ENCODE peak calls at places on chromosomes 1 and 21, in five cellular contexts. E is BE2C, N is Karpas-422, T is skeletal muscle cell, M is A549. C is an unnamed sample.

GRCh38 chr1:243421784-243422183 is 165.9 kb downstream of the SDCCAG8 start:
- DNase-seq in E (peak), N (peak), T (peak), M (peak), C (peak)

GRCh38 chr1:87759420-87759819 is 430.7 kb downstream of the LMO4 start:
- DNase-seq in E (no peak), N (peak), T (no peak), M (no peak), C (no peak)

GRCh38 chr1:47881505-47882442 is 115.4 kb downstream of the TRABD2B start:
- DNase-seq in E (peak), N (no peak), T (peak), M (no peak), C (peak)

GRCh38 chr21:26099610-26100219 is 70.9 kb downstream of the APP start:
- DNase-seq in E (peak), N (no peak), T (no peak), M (no peak), C (no peak)

GRCh38 chr1:53807916-53808315 is 30.2 kb downstream of the NDC1 start:
- DNase-seq in E (no peak), N (no peak), T (peak), M (no peak), C (peak)

GRCh38 chr21:45948576-45949141 is 32.9 kb upstream of the COL6A1 start:
- DNase-seq in E (no peak), N (no peak), T (no peak), M (no peak), C (no peak)

GRCh38 chr1:47767741-47768100 is 229.5 kb downstream of the TRABD2B start:
- DNase-seq in E (no peak), N (no peak), T (no peak), M (no peak), C (no peak)

GRCh38 chr1:114178940-114179339 is 25.3 kb upstream of the SYT6 start:
- DNase-seq in E (no peak), N (no peak), T (no peak), M (no peak), C (no peak)

GRCh38 chr21:42833859-42834729 is 45.2 kb downstream of the WDR4 start:
- DNase-seq in E (no peak), N (no peak), T (no peak), M (no peak), C (no peak)

GRCh38 chr1:212621043-212621829 is 12.7 kb downstream of the ATF3 start:
- DNase-seq in E (no peak), N (no peak), T (no peak), M (no peak), C (no peak)

GRCh38 chr1:65207317-65207716 is 59.3 kb downstream of the AK4 start:
- DNase-seq in E (no peak), N (no peak), T (no peak), M (no peak), C (peak)

GRCh38 chr1:3429766-3430165 is 24.7 kb upstream of the ARHGEF16 start:
- DNase-seq in E (no peak), N (no peak), T (no peak), M (no peak), C (no peak)

GRCh38 chr1:17873007-17873675 is 118.0 kb downstream of the ACTL8 start:
- DNase-seq in E (no peak), N (no peak), T (no peak), M (no peak), C (no peak)

GRCh38 chr1:52676249-52676903 is 21.8 kb downstream of the COA7 start:
- DNase-seq in E (no peak), N (no peak), T (no peak), M (no peak), C (no peak)

GRCh38 chr1:17287377-17287776 is 20.6 kb upstream of the PADI4 start:
- DNase-seq in E (no peak), N (no peak), T (peak), M (peak), C (peak)

GRCh38 chr21:31045841-31046240 is 7.6 kb upstream of the KRTAP19-8 start:
- DNase-seq in E (no peak), N (no peak), T (no peak), M (no peak), C (no peak)

GRCh38 chr1:224287714-224288113 is 42.3 kb downstream of the NVL start:
- DNase-seq in E (no peak), N (no peak), T (no peak), M (no peak), C (peak)

GRCh38 chr1:54376085-54377039 is 29.8 kb downstream of the SSBP3 start:
- DNase-seq in E (no peak), N (no peak), T (no peak), M (no peak), C (no peak)

GRCh38 chr1:2411801-2412394 is 466 bp downstream of the PEX10 start:
- DNase-seq in E (no peak), N (peak), T (no peak), M (peak), C (peak)

GRCh38 chr1:26853156-26853555 is 9.8 kb upstream of the SFN start:
- DNase-seq in E (peak), N (peak), T (no peak), M (peak), C (peak)

GRCh38 chr1:160400284-160400645 is at the start of gene VANGL2:
- DNase-seq in E (peak), N (no peak), T (no peak), M (peak), C (peak)

GRCh38 chr1:26771643-26772321 is 16.0 kb upstream of the PIGV start:
- DNase-seq in E (peak), N (no peak), T (peak), M (peak), C (peak)

GRCh38 chr1:235169986-235170385 is 8.9 kb upstream of the RBM34 start:
- DNase-seq in E (no peak), N (no peak), T (no peak), M (no peak), C (no peak)

GRCh38 chr1:109116286-109116685 is 2.4 kb downstream of the ELAPOR1 start:
- DNase-seq in E (no peak), N (peak), T (no peak), M (no peak), C (no peak)

GRCh38 chr1:41240806-41241747 is 1.0 kb downstream of the SCMH1 start:
- DNase-seq in E (peak), N (peak), T (no peak), M (peak), C (peak)

GRCh38 chr1:17539526-17540254 is at the start of gene ARHGEF10L:
- DNase-seq in E (peak), N (no peak), T (no peak), M (no peak), C (peak)

DNA sequence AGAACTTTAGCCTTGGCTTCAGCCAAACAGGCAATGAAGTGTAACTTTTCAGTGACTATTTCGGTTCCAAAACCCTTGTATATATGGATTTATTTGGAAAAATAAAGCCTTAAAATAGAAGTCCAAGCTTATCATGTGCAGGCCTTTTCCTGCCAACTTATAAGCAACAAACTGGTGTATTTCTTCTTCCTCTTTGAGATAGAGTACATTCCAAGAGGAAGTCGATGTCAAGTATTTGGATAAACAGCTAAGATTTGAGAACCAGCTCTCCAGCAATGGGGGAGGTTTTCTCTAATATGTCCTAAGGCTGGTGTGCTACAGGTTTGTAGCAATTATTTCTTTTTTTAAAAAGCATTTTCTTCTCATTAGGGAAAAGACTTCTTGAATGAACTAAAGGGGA is 407.8 kb downstream of the DUSP10 start:
- DNase-seq in E (no peak), N (no peak), T (no peak), M (no peak), C (no peak)
- H3K4me3 ChIP-seq in E (no peak), N (no peak), T (no peak), M (no peak), C (no peak)

DNA sequence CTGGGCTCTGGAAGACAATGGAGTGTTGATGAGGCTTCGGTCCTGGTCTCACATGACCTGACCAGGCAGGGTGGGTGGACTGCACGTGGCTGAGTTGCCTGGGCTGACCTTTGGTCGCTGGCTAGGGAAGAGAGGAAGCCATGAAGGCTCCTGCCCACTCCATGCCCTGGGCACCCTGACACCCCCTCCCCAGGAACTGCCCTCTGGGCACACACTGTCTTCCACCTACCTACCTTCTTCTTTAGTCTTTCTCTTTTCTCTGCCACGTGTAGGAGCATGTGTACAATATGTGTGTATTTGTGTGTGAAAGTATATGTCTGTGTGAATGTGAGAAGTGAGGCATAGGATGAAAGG is 15.1 kb downstream of the POU3F1 start:
- DNase-seq in E (no peak), N (no peak), T (no peak), M (no peak), C (no peak)
- H3K4me3 ChIP-seq in E (no peak), N (no peak), T (no peak), M (no peak), C (no peak)

GRCh38 chr1:13892141-13892670 is 192.2 kb downstream of the PRDM2 start:
- DNase-seq in E (no peak), N (no peak), T (no peak), M (no peak), C (no peak)

GRCh38 chr1:13889495-13889894 is 189.5 kb downstream of the PRDM2 start:
- DNase-seq in E (no peak), N (no peak), T (no peak), M (no peak), C (no peak)

GRCh38 chr1:13890766-13891165 is 190.8 kb downstream of the PRDM2 start:
- DNase-seq in E (no peak), N (no peak), T (no peak), M (no peak), C (no peak)

GRCh38 chr1:13893456-13893855 is 193.5 kb downstream of the PRDM2 start:
- DNase-seq in E (no peak), N (no peak), T (no peak), M (no peak), C (no peak)

DNA sequence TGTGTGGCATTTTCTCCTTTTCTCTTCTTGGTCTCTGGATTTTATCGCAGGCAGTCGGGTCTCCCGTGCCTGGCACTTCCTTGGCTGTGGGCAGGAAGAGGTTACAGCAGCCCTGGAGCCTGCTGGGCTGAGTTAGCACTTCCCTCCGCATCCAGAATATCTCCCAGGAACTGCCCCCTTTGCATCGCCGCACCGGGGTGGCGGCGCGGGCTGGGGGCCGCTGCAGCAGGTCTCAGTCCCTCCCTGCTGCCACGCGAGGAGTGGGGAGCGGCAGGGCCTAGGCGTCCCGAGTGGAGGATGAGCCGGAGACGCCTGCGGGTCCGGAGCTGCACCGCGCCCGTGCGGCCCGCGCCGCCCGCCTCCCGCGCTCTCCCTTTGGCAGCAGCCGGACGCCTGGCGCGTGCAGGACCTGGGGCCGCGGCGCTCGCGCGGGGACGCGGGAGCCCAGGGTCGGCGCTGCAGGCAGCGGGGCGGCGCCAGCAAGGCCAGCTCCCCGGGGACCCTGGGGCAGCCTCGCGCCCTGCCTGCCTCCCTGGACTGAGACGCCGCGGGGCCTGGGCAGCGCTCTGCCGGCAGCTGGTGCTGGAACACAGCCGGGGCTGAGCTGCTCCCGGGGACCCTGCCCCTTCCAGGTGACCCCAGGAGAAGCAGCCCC is 192.8 kb downstream of the PRDM2 start:
- DNase-seq in E (peak), N (no peak), T (no peak), M (no peak), C (no peak)
- H3K4me3 ChIP-seq in E (no peak), N (no peak), T (peak), M (no peak), C (no peak)

GRCh38 chr1:220887868-220888664 is 8.8 kb downstream of the HLX start:
- DNase-seq in E (no peak), N (no peak), T (no peak), M (no peak), C (no peak)

GRCh38 chr1:220888665-220888986 is 9.4 kb downstream of the HLX start:
- DNase-seq in E (no peak), N (no peak), T (no peak), M (no peak), C (no peak)

GRCh38 chr1:220886470-220887201 is 7.4 kb downstream of the HLX start:
- DNase-seq in E (no peak), N (no peak), T (no peak), M (no peak), C (no peak)

GRCh38 chr1:220885971-220886370 is 6.7 kb downstream of the HLX start:
- DNase-seq in E (no peak), N (peak), T (no peak), M (no peak), C (no peak)

DNA sequence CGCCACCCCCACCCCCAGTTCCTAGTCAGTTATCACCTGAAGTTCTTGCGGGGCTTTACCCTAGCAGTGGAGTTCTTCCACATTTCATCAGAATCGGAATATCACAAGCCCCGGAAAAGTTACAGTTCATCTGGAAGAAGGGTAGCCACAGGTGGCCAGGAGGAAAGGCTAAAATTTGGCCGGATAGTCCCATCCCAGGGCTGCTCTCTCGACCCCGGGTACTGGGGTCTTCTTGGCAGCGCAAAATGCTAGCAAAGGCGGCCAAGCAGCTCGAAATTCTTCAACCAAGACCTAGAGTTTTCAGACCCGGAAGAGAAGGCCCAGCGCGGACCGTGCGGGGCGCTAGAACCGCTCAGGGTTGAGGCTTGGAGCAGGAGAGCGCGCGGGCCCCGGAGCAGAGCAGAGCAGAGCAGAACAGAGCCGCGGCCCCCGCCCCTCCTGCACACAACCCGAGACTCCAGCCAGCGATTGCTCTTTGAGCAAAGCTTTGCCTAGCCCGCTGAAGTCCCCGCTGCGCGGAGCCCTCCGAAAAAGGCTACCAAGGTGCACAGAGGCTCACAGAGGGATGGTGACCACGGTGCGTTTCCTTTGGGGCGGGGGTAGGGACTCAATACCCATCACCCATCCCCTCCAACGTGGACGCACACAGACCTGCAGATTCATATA is 8.1 kb downstream of the HLX start:
- DNase-seq in E (peak), N (peak), T (no peak), M (no peak), C (no peak)
- H3K4me3 ChIP-seq in E (peak), N (no peak), T (peak), M (no peak), C (no peak)

DNA sequence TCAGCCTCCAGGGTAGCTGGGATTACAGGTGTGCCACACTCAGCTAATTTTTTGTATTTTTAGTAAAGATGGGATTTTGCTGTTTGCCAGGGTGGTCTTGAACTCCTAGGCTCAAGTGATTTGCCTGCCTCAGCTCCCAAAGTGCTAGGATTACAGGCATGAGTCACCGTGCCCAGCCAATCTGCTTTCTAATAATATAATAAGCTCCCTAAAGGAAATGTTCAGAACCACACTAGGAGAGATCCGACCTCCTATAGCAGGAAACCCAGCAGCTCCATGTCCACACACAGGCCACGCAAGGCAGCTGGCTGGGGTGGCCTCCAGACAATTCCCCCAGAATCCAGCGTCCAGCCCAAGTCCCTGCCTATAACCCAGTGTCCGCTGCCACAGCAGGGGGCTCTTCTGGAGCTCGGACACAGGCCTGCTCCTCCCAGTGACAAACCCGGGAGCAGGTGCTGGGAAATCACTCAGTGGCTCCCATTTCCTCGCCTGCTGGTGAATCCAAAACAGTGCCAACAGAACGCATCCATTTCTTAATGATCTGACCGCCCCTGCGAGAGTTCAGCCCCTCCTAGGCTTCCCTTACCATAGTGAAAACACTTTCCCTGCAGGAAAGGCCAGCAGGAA is 7.5 kb downstream of the RIPK4 start:
- DNase-seq in E (no peak), N (no peak), T (no peak), M (no peak), C (no peak)
- H3K4me3 ChIP-seq in E (no peak), N (no peak), T (no peak), M (no peak), C (no peak)

GRCh38 chr1:58574816-58575215 is 2.2 kb downstream of the TACSTD2 start:
- DNase-seq in E (no peak), N (no peak), T (no peak), M (no peak), C (no peak)
- H3K4me3 ChIP-seq in E (no peak), N (no peak), T (no peak), M (no peak), C (no peak)

GRCh38 chr1:112544011-112544688 is 35.4 kb downstream of the WNT2B start:
- DNase-seq in E (no peak), N (no peak), T (peak), M (peak), C (peak)
- H3K4me3 ChIP-seq in E (no peak), N (no peak), T (no peak), M (no peak), C (no peak)